ENCODE peak calls at places on chromosomes 7 and 10, in six cellular contexts. T is adrenal gland; E is activated CD4-positive, alpha-beta T cell treated with anti-CD3 and anti-CD28 coated beads for 36 hours; Y is T-cell; A is D721Med; D is esophagus squamous epithelium. V is an unnamed sample.
A peak's percentile ranks its signal among the peaks of the same experiment; 100 is the strongest.

GRCh38 chr10:129233351-129234148 is 233.5 kb upstream of the MGMT start:
- DNase-seq in E (no peak), Y (no peak), T (no peak), A (no peak), D (no peak), V (no peak)

GRCh38 chr7:100065452-100066186 is 15.9 kb downstream of the ZNF3 start:
- DNase-seq in A (no peak), Y (no peak), T (no peak), E (no peak), D (no peak), V (no peak)

GRCh38 chr7:158818325-158819213 is 10.7 kb downstream of the ESYT2 start:
- DNase-seq in E (peak; percentile 85), A (no peak), D (peak; percentile 22), T (peak; percentile 89), Y (peak; percentile 80), V (no peak)

GRCh38 chr10:52870562-52870961 is 98.0 kb upstream of the MBL2 start:
- DNase-seq in Y (no peak), T (no peak), D (no peak), A (no peak), E (no peak), V (no peak)

GRCh38 chr7:80921130-80921529 is 2.3 kb upstream of the SEMA3C start:
- DNase-seq in T (no peak), Y (no peak), E (no peak), D (no peak), A (no peak), V (no peak)

GRCh38 chr7:25093268-25093802 is 31.7 kb downstream of the CYCS start:
- DNase-seq in D (peak; percentile 3), A (no peak), Y (peak; percentile 68), E (peak; percentile 90), T (peak; percentile 55), V (peak; percentile 37)

GRCh38 chr7:18206331-18206730 is 178.7 kb upstream of the PRPS1L1 start:
- DNase-seq in T (no peak), Y (no peak), D (no peak), E (no peak), A (no peak), V (no peak)

GRCh38 chr10:60031664-60032063 is 125.3 kb upstream of the CCDC6 start:
- DNase-seq in Y (no peak), D (no peak), A (no peak), E (no peak), T (no peak), V (no peak)

GRCh38 chr10:80443531-80443974 is 10.6 kb upstream of the TSPAN14 start:
- DNase-seq in Y (no peak), E (peak; percentile 58), A (no peak), D (no peak), T (no peak), V (no peak)

GRCh38 chr7:120586561-120586960 is 271.4 kb downstream of the TSPAN12 start:
- DNase-seq in A (no peak), Y (no peak), E (no peak), T (no peak), D (no peak), V (no peak)

GRCh38 chr10:60728056-60728455 is 50.2 kb upstream of the CDK1 start:
- DNase-seq in Y (no peak), T (no peak), D (no peak), A (no peak), E (no peak), V (no peak)

GRCh38 chr7:128867842-128868623 is 5.4 kb downstream of the ATP6V1F start:
- DNase-seq in D (no peak), T (no peak), A (no peak), E (no peak), Y (no peak), V (peak; percentile 96)

GRCh38 chr10:14008648-14009072 is 322.1 kb downstream of the FRMD4A start:
- DNase-seq in E (no peak), A (no peak), D (no peak), Y (no peak), T (no peak), V (no peak)

GRCh38 chr7:2819954-2820397 is 24.1 kb downstream of the GNA12 start:
- DNase-seq in A (no peak), D (no peak), T (no peak), E (no peak), Y (no peak), V (no peak)

GRCh38 chr10:4506087-4506486 is 319.9 kb upstream of the AKR1E2 start:
- DNase-seq in D (no peak), E (no peak), A (no peak), Y (no peak), T (no peak), V (no peak)

GRCh38 chr7:140209866-140210609 is 33.3 kb upstream of the KDM7A start:
- DNase-seq in E (peak; percentile 83), A (no peak), Y (peak; percentile 32), D (peak; percentile 22), T (no peak), V (no peak)

GRCh38 chr7:55545496-55545895 is 26.8 kb downstream of the VOPP1 start:
- DNase-seq in D (no peak), Y (no peak), E (no peak), T (peak; percentile 27), A (no peak), V (no peak)

GRCh38 chr7:81956520-81956919 is 186.7 kb upstream of the HGF start:
- DNase-seq in A (no peak), Y (no peak), E (no peak), T (no peak), D (no peak), V (peak; percentile 50)

GRCh38 chr10:102752934-102753664 is 9.4 kb downstream of the WBP1L start:
- DNase-seq in Y (no peak), A (no peak), T (no peak), E (peak; percentile 35), D (no peak), V (peak; percentile 3)

GRCh38 chr10:42111661-42112330 is 526.6 kb downstream of the ZNF33B start:
- DNase-seq in E (no peak), A (no peak), T (no peak), Y (no peak), D (no peak), V (no peak)

GRCh38 chr10:100948916-100949315 is 20.4 kb upstream of the SEMA4G start:
- DNase-seq in A (no peak), T (no peak), Y (no peak), D (no peak), E (no peak), V (no peak)

GRCh38 chr7:108196004-108196403 is 65.8 kb upstream of the LAMB4 start:
- DNase-seq in D (no peak), E (no peak), T (no peak), A (no peak), Y (no peak), V (no peak)

GRCh38 chr7:84187813-84188212 is 6.8 kb downstream of the SEMA3A start:
- DNase-seq in E (no peak), Y (no peak), D (no peak), A (no peak), T (no peak), V (no peak)

GRCh38 chr7:157568785-157569584 is 232.2 kb downstream of the DNAJB6 start:
- DNase-seq in D (no peak), A (no peak), T (peak; percentile 29), Y (peak; percentile 54), E (peak; percentile 80), V (no peak)

GRCh38 chr7:582081-582835 is 62.6 kb upstream of the PDGFA start:
- DNase-seq in T (no peak), A (no peak), Y (no peak), D (no peak), E (no peak), V (no peak)

GRCh38 chr10:101694674-101695403 is at the start of gene FBXW4:
- DNase-seq in T (peak; percentile 54), Y (peak; percentile 61), A (no peak), E (peak; percentile 84), D (no peak), V (peak; percentile 54)

GRCh38 chr7:93830141-93830925 is 60.2 kb downstream of the TFPI2 start:
- DNase-seq in A (no peak), T (no peak), D (no peak), Y (no peak), E (no peak), V (no peak)

GRCh38 chr10:34223658-34224057 is 591.4 kb downstream of the PARD3 start:
- DNase-seq in A (no peak), D (no peak), Y (no peak), T (no peak), E (peak; percentile 29), V (no peak)

GRCh38 chr7:47326220-47326619 is 255.7 kb downstream of the TNS3 start:
- DNase-seq in E (no peak), D (no peak), T (no peak), A (no peak), Y (no peak), V (peak; percentile 41)

GRCh38 chr10:73850205-73850604 is 24.1 kb downstream of the CAMK2G start:
- DNase-seq in D (no peak), A (no peak), E (no peak), T (no peak), Y (no peak), V (no peak)

GRCh38 chr10:92463582-92463981 is 110.3 kb downstream of the IDE start:
- DNase-seq in E (no peak), D (no peak), A (no peak), T (no peak), Y (no peak), V (no peak)

GRCh38 chr7:97024209-97025129 is at the start of gene DLX5:
- DNase-seq in E (peak; percentile 58), T (no peak), D (no peak), A (peak; percentile 58), Y (no peak), V (peak; percentile 72)

GRCh38 chr7:24708244-24708643 is 49.0 kb downstream of the GSDME start:
- DNase-seq in E (no peak), A (no peak), D (no peak), Y (no peak), T (no peak), V (no peak)

GRCh38 chr10:26367771-26368170 is 70.4 kb upstream of the APBB1IP start:
- DNase-seq in E (peak; percentile 59), D (no peak), A (no peak), T (peak; percentile 20), Y (peak; percentile 23), V (no peak)

GRCh38 chr7:37015353-37016034 is 291.2 kb upstream of the AOAH start:
- DNase-seq in T (no peak), Y (no peak), E (no peak), D (no peak), A (no peak), V (no peak)

GRCh38 chr7:77760809-77761453 is 37.3 kb downstream of the TMEM60 start:
- DNase-seq in A (no peak), D (no peak), Y (no peak), T (no peak), E (no peak), V (peak; percentile 9)

GRCh38 chr7:2123360-2123759 is 109.4 kb downstream of the MAD1L1 start:
- DNase-seq in Y (no peak), E (no peak), D (no peak), T (no peak), A (no peak), V (peak; percentile 93)

GRCh38 chr7:81873559-81873958 is 103.7 kb upstream of the HGF start:
- DNase-seq in T (no peak), D (no peak), E (no peak), Y (no peak), A (no peak), V (no peak)

GRCh38 chr10:77162697-77163096 is 474.9 kb downstream of the KCNMA1 start:
- DNase-seq in T (no peak), E (no peak), Y (no peak), D (no peak), A (no peak), V (no peak)

GRCh38 chr10:94725871-94726270 is 36.6 kb upstream of the CYP2C19 start:
- DNase-seq in T (no peak), Y (no peak), E (no peak), A (no peak), D (no peak), V (no peak)

V was measured in NCI-H2171 treated with DMSO at 0.1 percent for 48 hours.